ENCODE peak calls at places on chromosome 17, in ten cellular contexts. I is endothelial cell of umbilical vein; C is CD4-positive, CD25-positive, alpha-beta regulatory T cell; T is Jurkat, Clone E6-1; J is HFF-Myc; E is naive thymus-derived CD4-positive, alpha-beta T cell; P is GM23338; H is heart left ventricle; U is stomach; R is cardiac muscle cell. L is an unnamed sample.

GRCh38 chr17:80861360-80861861 is 130.2 kb upstream of the CHMP6 start:
- DNase-seq in I (no peak), C (no peak), T (no peak), J (no peak), E (no peak), P (no peak), H (no peak), U (no peak), R (no peak), L (no peak)

GRCh38 chr17:34692932-34693331 is 113.5 kb downstream of the TMEM132E start:
- DNase-seq in I (no peak), C (no peak), T (no peak), J (no peak), E (no peak), P (no peak), H (no peak), U (no peak), R (no peak), L (no peak)

GRCh38 chr17:73498176-73498575 is 146.1 kb downstream of the SDK2 start:
- DNase-seq in I (no peak), C (no peak), T (no peak), J (no peak), E (no peak), P (no peak), H (no peak), U (no peak), R (no peak), L (no peak)

GRCh38 chr17:54177606-54178308 is 355.0 kb downstream of the KIF2B start:
- DNase-seq in I (no peak), C (no peak), T (no peak), J (no peak), E (no peak), P (no peak), H (no peak), U (no peak), R (no peak), L (no peak)

GRCh38 chr17:72699566-72699965 is 392.9 kb downstream of the SLC39A11 start:
- DNase-seq in I (no peak), C (no peak), T (no peak), J (no peak), E (no peak), P (no peak), H (no peak), U (no peak), R (no peak), L (peak)

GRCh38 chr17:50565559-50566350 is 5.2 kb downstream of the CACNA1G start:
- DNase-seq in I (no peak), C (peak), T (no peak), J (no peak), E (peak), P (peak), H (no peak), U (no peak), R (no peak), L (no peak)

GRCh38 chr17:78925234-78925633 is at the start of gene TIMP2:
- DNase-seq in I (peak), C (peak), T (peak), J (peak), E (peak), P (peak), H (peak), U (peak), R (peak), L (peak)

GRCh38 chr17:17071531-17072360 is 29.5 kb downstream of the MPRIP start:
- DNase-seq in I (no peak), C (no peak), T (no peak), J (no peak), E (no peak), P (no peak), H (no peak), U (no peak), R (no peak), L (no peak)

GRCh38 chr17:50837286-50837979 is 2.0 kb downstream of the WFIKKN2 start:
- DNase-seq in I (no peak), C (no peak), T (no peak), J (no peak), E (no peak), P (no peak), H (no peak), U (no peak), R (no peak), L (peak)

GRCh38 chr17:71084219-71084618 is 914.9 kb downstream of the KCNJ2 start:
- DNase-seq in I (no peak), C (no peak), T (peak), J (peak), E (no peak), P (peak), H (no peak), U (peak), R (peak), L (peak)

GRCh38 chr17:28643979-28644781 is 778 bp downstream of the BLTP2 start:
- DNase-seq in I (peak), C (no peak), T (peak), J (no peak), E (peak), P (peak), H (no peak), U (peak), R (peak), L (peak)

GRCh38 chr17:39706921-39707337 is 7.1 kb downstream of the ERBB2 start:
- DNase-seq in I (no peak), C (peak), T (peak), J (no peak), E (peak), P (no peak), H (no peak), U (peak), R (no peak), L (no peak)

GRCh38 chr17:34777044-34777443 is 184.2 kb downstream of the CCT6B start:
- DNase-seq in I (no peak), C (no peak), T (no peak), J (no peak), E (no peak), P (no peak), H (no peak), U (no peak), R (peak), L (no peak)

GRCh38 chr17:5784791-5785190 is 200.5 kb upstream of the NLRP1 start:
- DNase-seq in I (no peak), C (no peak), T (no peak), J (no peak), E (no peak), P (no peak), H (no peak), U (no peak), R (no peak), L (no peak)

GRCh38 chr17:49798182-49798581 is 9.7 kb downstream of the KAT7 start:
- DNase-seq in I (no peak), C (no peak), T (no peak), J (no peak), E (no peak), P (no peak), H (no peak), U (no peak), R (no peak), L (no peak)

GRCh38 chr17:80546267-80546666 is 1.6 kb downstream of the RPTOR start:
- DNase-seq in I (no peak), C (no peak), T (no peak), J (no peak), E (no peak), P (no peak), H (no peak), U (no peak), R (no peak), L (no peak)

GRCh38 chr17:18139949-18140348 is 31.4 kb downstream of the MYO15A start:
- DNase-seq in I (no peak), C (no peak), T (no peak), J (no peak), E (no peak), P (peak), H (no peak), U (no peak), R (no peak), L (peak)

GRCh38 chr17:82947051-82947991 is 107.5 kb upstream of the ZNF750 start:
- DNase-seq in I (no peak), C (no peak), T (no peak), J (no peak), E (no peak), P (no peak), H (no peak), U (no peak), R (no peak), L (no peak)

GRCh38 chr17:63550816-63551639 is 751 bp downstream of the DCAF7 start:
- DNase-seq in I (peak), C (no peak), T (peak), J (no peak), E (peak), P (peak), H (no peak), U (peak), R (peak), L (peak)

GRCh38 chr17:49996495-49997255 is 1.7 kb upstream of the DLX3 start:
- DNase-seq in I (peak), C (peak), T (no peak), J (no peak), E (peak), P (peak), H (peak), U (peak), R (peak), L (peak)

GRCh38 chr17:35236821-35237220 is 6.1 kb upstream of the SLFN5 start:
- DNase-seq in I (no peak), C (no peak), T (no peak), J (no peak), E (no peak), P (no peak), H (no peak), U (no peak), R (no peak), L (no peak)

GRCh38 chr17:79791354-79792123 is 5.3 kb downstream of the CBX8 start:
- DNase-seq in I (no peak), C (no peak), T (no peak), J (no peak), E (no peak), P (peak), H (no peak), U (no peak), R (no peak), L (no peak)

GRCh38 chr17:15885770-15886169 is 59.2 kb upstream of the ADORA2B start:
- DNase-seq in I (no peak), C (no peak), T (no peak), J (no peak), E (no peak), P (no peak), H (no peak), U (no peak), R (no peak), L (no peak)

GRCh38 chr17:15886221-15886620 is 58.7 kb upstream of the ADORA2B start:
- DNase-seq in I (no peak), C (no peak), T (no peak), J (no peak), E (no peak), P (no peak), H (no peak), U (no peak), R (no peak), L (no peak)

GRCh38 chr17:15882777-15883176 is 62.2 kb upstream of the ADORA2B start:
- DNase-seq in I (no peak), C (no peak), T (no peak), J (no peak), E (no peak), P (no peak), H (no peak), U (no peak), R (no peak), L (no peak)

GRCh38 chr17:15883617-15884111 is 61.3 kb upstream of the ADORA2B start:
- DNase-seq in I (no peak), C (no peak), T (no peak), J (peak), E (no peak), P (no peak), H (no peak), U (no peak), R (no peak), L (no peak)

DNA sequence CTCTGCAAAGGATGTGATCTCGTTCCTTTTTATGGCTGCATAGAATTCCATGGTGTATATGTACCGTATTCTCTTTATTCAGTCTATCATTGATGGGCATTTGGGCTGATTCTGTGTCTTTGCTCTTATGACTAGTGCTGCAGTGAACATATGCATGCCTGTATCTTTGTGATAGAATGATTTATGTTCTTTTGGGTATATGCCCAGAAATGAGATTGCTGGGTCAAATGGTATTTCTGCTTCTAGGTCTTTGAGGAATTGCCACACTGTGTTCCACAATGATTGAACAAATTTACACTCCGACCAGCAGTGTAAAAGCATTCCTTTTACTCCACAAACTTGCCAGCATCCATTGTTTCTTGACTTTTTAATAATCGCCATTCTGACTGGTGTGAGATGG is 60.2 kb upstream of the ADORA2B start:
- DNase-seq in I (peak), C (no peak), T (no peak), J (no peak), E (no peak), P (no peak), H (no peak), U (no peak), R (no peak), L (no peak)
- H3K4me3 ChIP-seq in I (no peak), C (no peak), T (no peak), J (no peak), E (no peak), P (no peak), H (no peak), U (no peak), R (no peak), L (no peak)

GRCh38 chr17:8225813-8226535 is 15.6 kb upstream of the AURKB start:
- DNase-seq in I (peak), C (peak), T (no peak), J (no peak), E (peak), P (peak), H (peak), U (peak), R (peak), L (peak)
- H3K4me3 ChIP-seq in I (no peak), C (no peak), T (no peak), J (peak), E (no peak), P (peak), H (peak), U (no peak), R (peak), L (peak)

GRCh38 chr17:60893475-60893874 is 215.8 kb downstream of the BCAS3 start:
- DNase-seq in I (no peak), C (no peak), T (no peak), J (no peak), E (no peak), P (no peak), H (no peak), U (no peak), R (no peak), L (no peak)

GRCh38 chr17:60888812-60889709 is 211.4 kb downstream of the BCAS3 start:
- DNase-seq in I (no peak), C (no peak), T (no peak), J (no peak), E (no peak), P (no peak), H (no peak), U (no peak), R (no peak), L (no peak)

DNA sequence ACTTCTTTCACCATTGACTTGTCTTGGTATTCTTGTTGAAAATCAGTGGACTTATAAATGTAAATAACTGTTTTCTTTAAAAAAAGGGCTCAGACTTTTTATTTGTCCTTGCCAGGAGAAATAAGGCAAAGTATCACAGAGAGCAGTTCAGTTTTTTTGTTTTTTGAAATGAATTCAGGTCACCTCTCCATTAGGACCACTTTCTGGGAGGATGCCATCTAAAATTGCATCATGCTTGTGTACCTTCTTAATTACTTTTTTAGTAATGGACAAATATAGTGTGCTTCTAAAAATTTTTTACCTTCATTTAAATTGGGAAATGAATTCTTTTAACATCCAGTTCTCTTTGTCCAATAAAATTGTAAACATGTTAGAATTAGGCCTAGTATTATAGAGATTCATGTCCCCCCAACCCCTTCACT is 210.0 kb downstream of the BCAS3 start:
- DNase-seq in I (no peak), C (no peak), T (no peak), J (no peak), E (no peak), P (no peak), H (no peak), U (no peak), R (no peak), L (no peak)
- H3K4me3 ChIP-seq in I (no peak), C (no peak), T (no peak), J (no peak), E (no peak), P (peak), H (no peak), U (peak), R (peak), L (no peak)

GRCh38 chr17:77286391-77286640 is 145.5 kb downstream of the SEC14L1 start:
- DNase-seq in I (no peak), C (no peak), T (no peak), J (no peak), E (no peak), P (no peak), H (no peak), U (no peak), R (no peak), L (no peak)

GRCh38 chr17:77285594-77286390 is 145.0 kb downstream of the SEC14L1 start:
- DNase-seq in I (no peak), C (no peak), T (no peak), J (no peak), E (no peak), P (no peak), H (peak), U (peak), R (no peak), L (no peak)

GRCh38 chr17:77286641-77287431 is 146.1 kb downstream of the SEC14L1 start:
- DNase-seq in I (no peak), C (no peak), T (no peak), J (no peak), E (no peak), P (no peak), H (peak), U (peak), R (no peak), L (no peak)

GRCh38 chr17:77287432-77288068 is 146.8 kb downstream of the SEC14L1 start:
- DNase-seq in I (peak), C (no peak), T (no peak), J (peak), E (no peak), P (peak), H (peak), U (peak), R (peak), L (no peak)

DNA sequence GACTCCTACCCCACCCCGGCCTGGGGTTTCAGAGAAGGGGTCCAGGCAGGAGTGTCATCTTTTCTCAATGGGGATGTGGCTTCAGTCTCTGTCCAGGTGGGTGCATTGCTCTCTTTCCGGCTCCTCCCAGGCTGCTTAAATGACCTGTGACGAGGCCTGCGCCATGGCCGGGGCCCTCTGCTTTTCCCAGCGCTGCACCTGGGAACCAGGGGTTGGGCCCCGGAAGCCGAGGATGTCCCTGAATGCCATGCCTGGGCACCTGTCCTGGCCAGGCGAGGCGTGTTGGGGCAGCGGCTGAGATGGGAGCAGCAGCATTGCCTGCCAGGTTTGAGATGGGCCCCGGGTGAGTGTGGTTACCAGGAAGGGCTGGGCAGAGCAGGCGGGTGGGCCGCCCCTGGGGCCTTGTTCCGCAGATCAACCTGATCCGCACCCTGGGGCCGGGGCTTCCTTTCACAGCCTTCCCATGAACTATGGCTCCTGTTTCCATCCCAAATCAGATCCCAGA is 147.4 kb downstream of the SEC14L1 start:
- DNase-seq in I (no peak), C (no peak), T (no peak), J (no peak), E (no peak), P (peak), H (no peak), U (no peak), R (no peak), L (no peak)
- H3K4me3 ChIP-seq in I (no peak), C (no peak), T (no peak), J (no peak), E (no peak), P (no peak), H (no peak), U (no peak), R (no peak), L (no peak)